ENCODE peak calls at places on chromosomes 12 and 14, in eight cellular contexts. One of them, this sample, is unnamed.
A peak's percentile ranks its signal among the peaks of the same experiment; 100 is the strongest.

GRCh38 chr12:46369474-46370379 is 2.8 kb downstream of the SLC38A2 start:
- DNase-seq in fibroblast of the aortic adventitia: peak; percentile 57
- DNase-seq in AG04450: no peak
- DNase-seq in mucosa of gallbladder: no peak
- DNase-seq in activated CD8-positive, alpha-beta memory T cell treated with anti-CD3 and anti-CD28 coated beads, Interleukin-2, amount 50 U/mL, for 4 hours: no peak
- DNase-seq in sigmoid colon: no peak
- DNase-seq in nephron progenitor cell: no peak
- DNase-seq in GM13976: no peak
- DNase-seq in this sample: no peak

GRCh38 chr14:84579292-84579691 is 950.7 kb upstream of the FLRT2 start:
- DNase-seq in fibroblast of the aortic adventitia: no peak
- DNase-seq in AG04450: no peak
- DNase-seq in mucosa of gallbladder: no peak
- DNase-seq in activated CD8-positive, alpha-beta memory T cell treated with anti-CD3 and anti-CD28 coated beads, Interleukin-2, amount 50 U/mL, for 4 hours: no peak
- DNase-seq in sigmoid colon: no peak
- DNase-seq in nephron progenitor cell: no peak
- DNase-seq in GM13976: no peak
- DNase-seq in this sample: peak; percentile 32

GRCh38 chr12:79522237-79522636 is 168.5 kb downstream of the PAWR start:
- DNase-seq in fibroblast of the aortic adventitia: peak; percentile 41
- DNase-seq in AG04450: no peak
- DNase-seq in mucosa of gallbladder: no peak
- DNase-seq in activated CD8-positive, alpha-beta memory T cell treated with anti-CD3 and anti-CD28 coated beads, Interleukin-2, amount 50 U/mL, for 4 hours: no peak
- DNase-seq in sigmoid colon: no peak
- DNase-seq in nephron progenitor cell: no peak
- DNase-seq in GM13976: no peak
- DNase-seq in this sample: no peak

GRCh38 chr12:118061876-118062791 is 1.2 kb upstream of the WSB2 start:
- DNase-seq in fibroblast of the aortic adventitia: peak; percentile 55
- DNase-seq in AG04450: no peak
- DNase-seq in mucosa of gallbladder: peak; percentile 22
- DNase-seq in activated CD8-positive, alpha-beta memory T cell treated with anti-CD3 and anti-CD28 coated beads, Interleukin-2, amount 50 U/mL, for 4 hours: peak; percentile 16
- DNase-seq in sigmoid colon: peak; percentile 78
- DNase-seq in nephron progenitor cell: peak; percentile 35
- DNase-seq in GM13976: peak; percentile 49
- DNase-seq in this sample: peak; percentile 39

GRCh38 chr14:105281354-105282097 is 19.3 kb downstream of the BRF1 start:
- DNase-seq in fibroblast of the aortic adventitia: peak; percentile 78
- DNase-seq in AG04450: peak; percentile 48
- DNase-seq in mucosa of gallbladder: peak; percentile 27
- DNase-seq in activated CD8-positive, alpha-beta memory T cell treated with anti-CD3 and anti-CD28 coated beads, Interleukin-2, amount 50 U/mL, for 4 hours: no peak
- DNase-seq in sigmoid colon: no peak
- DNase-seq in nephron progenitor cell: peak; percentile 38
- DNase-seq in GM13976: no peak
- DNase-seq in this sample: no peak

GRCh38 chr14:96631030-96631429 is 128.8 kb downstream of the PAPOLA start:
- DNase-seq in fibroblast of the aortic adventitia: no peak
- DNase-seq in AG04450: no peak
- DNase-seq in mucosa of gallbladder: no peak
- DNase-seq in activated CD8-positive, alpha-beta memory T cell treated with anti-CD3 and anti-CD28 coated beads, Interleukin-2, amount 50 U/mL, for 4 hours: no peak
- DNase-seq in sigmoid colon: no peak
- DNase-seq in nephron progenitor cell: no peak
- DNase-seq in GM13976: no peak
- DNase-seq in this sample: no peak

GRCh38 chr14:69325086-69325485 is 65.1 kb downstream of the GALNT16 start:
- DNase-seq in fibroblast of the aortic adventitia: no peak
- DNase-seq in AG04450: no peak
- DNase-seq in mucosa of gallbladder: no peak
- DNase-seq in activated CD8-positive, alpha-beta memory T cell treated with anti-CD3 and anti-CD28 coated beads, Interleukin-2, amount 50 U/mL, for 4 hours: no peak
- DNase-seq in sigmoid colon: peak; percentile 36
- DNase-seq in nephron progenitor cell: no peak
- DNase-seq in GM13976: no peak
- DNase-seq in this sample: no peak

GRCh38 chr14:26412421-26412820 is 185.4 kb downstream of the NOVA1 start:
- DNase-seq in fibroblast of the aortic adventitia: no peak
- DNase-seq in AG04450: no peak
- DNase-seq in mucosa of gallbladder: no peak
- DNase-seq in activated CD8-positive, alpha-beta memory T cell treated with anti-CD3 and anti-CD28 coated beads, Interleukin-2, amount 50 U/mL, for 4 hours: no peak
- DNase-seq in sigmoid colon: no peak
- DNase-seq in nephron progenitor cell: no peak
- DNase-seq in GM13976: no peak
- DNase-seq in this sample: no peak

GRCh38 chr12:63915105-63915830 is 70.8 kb downstream of the SRGAP1 start:
- DNase-seq in fibroblast of the aortic adventitia: peak; percentile 74
- DNase-seq in AG04450: no peak
- DNase-seq in mucosa of gallbladder: no peak
- DNase-seq in activated CD8-positive, alpha-beta memory T cell treated with anti-CD3 and anti-CD28 coated beads, Interleukin-2, amount 50 U/mL, for 4 hours: no peak
- DNase-seq in sigmoid colon: no peak
- DNase-seq in nephron progenitor cell: no peak
- DNase-seq in GM13976: no peak
- DNase-seq in this sample: peak; percentile 38

GRCh38 chr14:91501951-91502930 is 7.9 kb downstream of the PPP4R3A start:
- DNase-seq in fibroblast of the aortic adventitia: no peak
- DNase-seq in AG04450: no peak
- DNase-seq in mucosa of gallbladder: no peak
- DNase-seq in activated CD8-positive, alpha-beta memory T cell treated with anti-CD3 and anti-CD28 coated beads, Interleukin-2, amount 50 U/mL, for 4 hours: no peak
- DNase-seq in sigmoid colon: no peak
- DNase-seq in nephron progenitor cell: no peak
- DNase-seq in GM13976: no peak
- DNase-seq in this sample: no peak

This sample was measured in MG63.